ENCODE peak calls at places on chromosomes 1 and 21, in four cellular contexts. H is coronary artery, G is RWPE1, L is GM23248. Q is an unnamed sample.

GRCh38 chr1:1281533-1282321 is 1.5 kb downstream of the SCNN1D start:
- DNase-seq in H (no peak), G (no peak), L (peak), Q (no peak)

GRCh38 chr1:205199090-205199930 is 12.2 kb downstream of the DSTYK start:
- DNase-seq in H (no peak), G (no peak), L (peak), Q (no peak)

GRCh38 chr1:29518183-29518835 is 282.0 kb downstream of the PTPRU start:
- DNase-seq in H (no peak), G (no peak), L (no peak), Q (no peak)

GRCh38 chr21:21714396-21714795 is 716.2 kb downstream of the NCAM2 start:
- DNase-seq in H (no peak), G (no peak), L (peak), Q (no peak)

GRCh38 chr1:46431695-46432094 is 37.6 kb downstream of the FAAH start:
- DNase-seq in H (no peak), G (no peak), L (no peak), Q (no peak)

GRCh38 chr1:186187601-186188000 is 187.5 kb downstream of the TPR start:
- DNase-seq in H (no peak), G (peak), L (no peak), Q (no peak)

GRCh38 chr1:32215629-32216505 is 6.3 kb downstream of the TMEM234 start:
- DNase-seq in H (no peak), G (peak), L (peak), Q (no peak)

GRCh38 chr1:237042467-237042891 is 495 bp downstream of the RYR2 start:
- DNase-seq in H (no peak), G (no peak), L (no peak), Q (no peak)

GRCh38 chr1:233704125-233704881 is 90.4 kb downstream of the KCNK1 start:
- DNase-seq in H (no peak), G (no peak), L (peak), Q (no peak)

GRCh38 chr1:17759114-17759513 is 4.0 kb downstream of the ACTL8 start:
- DNase-seq in H (no peak), G (no peak), L (no peak), Q (no peak)

GRCh38 chr1:185440877-185441276 is 123.8 kb upstream of the IVNS1ABP start:
- DNase-seq in H (no peak), G (no peak), L (no peak), Q (no peak)

GRCh38 chr21:38340131-38340530 is 83.3 kb downstream of the KCNJ15 start:
- DNase-seq in H (peak), G (no peak), L (no peak), Q (no peak)

GRCh38 chr1:153985341-153985912 is 712 bp downstream of the RAB13 start:
- DNase-seq in H (peak), G (no peak), L (peak), Q (no peak)

GRCh38 chr1:25985171-25985570 is 12.7 kb downstream of the PAFAH2 start:
- DNase-seq in H (no peak), G (no peak), L (no peak), Q (no peak)

GRCh38 chr1:167460836-167461235 is 57.5 kb downstream of the CD247 start:
- DNase-seq in H (no peak), G (no peak), L (no peak), Q (no peak)

GRCh38 chr1:196677781-196678509 is 26.1 kb downstream of the CFH start:
- DNase-seq in H (no peak), G (no peak), L (peak), Q (no peak)

GRCh38 chr21:34839070-34839820 is 170.5 kb downstream of the CLIC6 start:
- DNase-seq in H (peak), G (no peak), L (no peak), Q (no peak)

GRCh38 chr1:8706995-8707396 is 110.4 kb downstream of the RERE start:
- DNase-seq in H (no peak), G (peak), L (no peak), Q (no peak)

GRCh38 chr1:224506141-224506814 is 71.7 kb upstream of the WDR26 start:
- DNase-seq in H (no peak), G (no peak), L (peak), Q (no peak)

GRCh38 chr1:87398644-87399043 is 70.0 kb downstream of the LMO4 start:
- DNase-seq in H (no peak), G (peak), L (peak), Q (no peak)

GRCh38 chr1:234901491-234902049 is 227.1 kb downstream of the TOMM20 start:
- DNase-seq in H (no peak), G (no peak), L (no peak), Q (no peak)

GRCh38 chr1:54309631-54310366 is 96.4 kb downstream of the SSBP3 start:
- DNase-seq in H (no peak), G (no peak), L (no peak), Q (no peak)

GRCh38 chr1:230169454-230170152 is 102.6 kb downstream of the GALNT2 start:
- DNase-seq in H (no peak), G (no peak), L (no peak), Q (no peak)

DNA sequence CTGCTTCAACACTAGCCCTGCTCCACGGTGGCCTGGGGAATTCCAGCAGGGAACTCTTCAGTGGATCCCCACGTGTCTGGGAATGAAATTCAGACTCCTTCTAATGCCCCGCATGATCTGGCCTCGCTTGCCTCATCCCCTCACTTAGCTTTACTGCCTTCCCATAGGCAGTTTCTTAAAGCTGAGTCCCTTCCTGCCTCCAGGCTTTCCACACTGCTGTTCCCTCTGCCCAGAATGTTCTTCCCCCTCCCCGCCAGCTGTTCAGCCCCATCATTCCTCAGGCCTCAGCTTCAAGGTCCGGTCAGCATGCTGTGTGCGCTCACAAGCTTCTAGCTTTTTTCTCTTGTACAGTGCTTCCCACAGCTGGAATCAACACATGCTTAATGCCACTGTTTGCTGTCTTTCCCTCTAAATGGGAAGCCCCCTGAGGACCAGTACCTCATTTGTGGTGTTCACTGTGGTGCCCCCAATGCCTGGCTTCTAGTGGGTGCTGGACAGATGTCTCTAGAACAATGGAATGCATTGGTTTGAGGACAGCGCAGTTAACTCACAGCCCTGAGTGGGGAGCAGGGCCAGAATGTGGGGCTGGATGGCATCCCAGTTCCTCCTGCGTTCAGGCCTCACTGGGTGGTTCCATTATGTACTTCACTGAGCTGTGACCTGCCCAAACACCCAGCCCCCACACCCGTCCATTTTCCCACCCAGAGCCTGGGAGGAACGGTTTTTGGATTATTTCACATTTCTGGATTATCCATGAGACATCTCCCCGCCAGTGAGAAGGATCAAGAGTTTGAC is 55.0 kb upstream of the WASF2 start:
- DNase-seq in H (no peak), G (no peak), L (peak), Q (peak)
- H3K27ac ChIP-seq in H (peak), G (peak), L (peak), Q (no peak)

DNA sequence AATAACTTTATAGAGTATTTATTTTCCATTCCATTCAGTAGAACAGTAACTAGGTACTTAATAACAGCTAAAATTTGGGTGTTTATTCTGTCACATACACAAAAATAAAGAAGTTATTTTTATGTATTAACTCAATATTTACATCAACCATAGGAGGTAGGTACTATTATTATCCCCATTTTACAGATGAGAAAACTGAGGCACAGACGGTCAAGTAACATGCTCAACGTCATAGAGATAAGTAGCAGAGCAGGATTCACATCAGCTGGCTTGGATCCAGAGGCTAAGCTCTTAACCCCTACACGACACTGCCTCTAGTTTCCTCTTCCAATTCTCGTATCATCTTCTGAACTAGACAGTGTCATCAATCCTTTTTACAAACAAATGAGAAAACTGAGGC is 9.3 kb downstream of the ZBTB21 start:
- DNase-seq in H (peak), G (no peak), L (no peak), Q (no peak)
- H3K27ac ChIP-seq in H (no peak), G (no peak), L (no peak), Q (no peak)

GRCh38 chr1:89949991-89950624 is 44.8 kb upstream of the ZNF326 start:
- DNase-seq in H (no peak), G (no peak), L (no peak), Q (no peak)
- H3K27ac ChIP-seq in H (no peak), G (no peak), L (no peak), Q (no peak)

GRCh38 chr1:232110281-232111090 is 483.9 kb downstream of the DISC1 start:
- DNase-seq in H (no peak), G (no peak), L (peak), Q (no peak)
- H3K27ac ChIP-seq in H (no peak), G (no peak), L (no peak), Q (no peak)

GRCh38 chr1:111595807-111596206 is 23.8 kb upstream of the RAP1A start:
- DNase-seq in H (no peak), G (no peak), L (no peak), Q (no peak)
- H3K27ac ChIP-seq in H (no peak), G (no peak), L (no peak), Q (no peak)